ENCODE peak calls at places on chromosomes 1 and 21, in six cellular contexts. D is astrocyte; B is ELR; Q is activated CD8-positive, alpha-beta memory T cell treated with anti-CD3 and anti-CD28 coated beads for 1 hour; X is HEK293T; N is activated naive CD4-positive, alpha-beta T cell treated with anti-CD3 and anti-CD28 coated beads, Interleukin-2, amount 50 U/mL, for 72 hours. H is an unnamed sample.

GRCh38 chr1:58545591-58546519 is 671 bp downstream of the OMA1 start:
- DNase-seq in N (peak), Q (peak), B (peak), X (peak), D (peak), H (peak)

GRCh38 chr1:171990371-171990770 is 149.1 kb downstream of the DNM3 start:
- DNase-seq in N (no peak), X (no peak), Q (no peak), D (no peak), B (no peak), H (no peak)

GRCh38 chr21:31560479-31560878 is 99.0 kb upstream of the SOD1 start:
- DNase-seq in B (no peak), Q (no peak), D (no peak), X (no peak), N (no peak), H (no peak)

GRCh38 chr1:67535474-67535873 is 105.3 kb upstream of the SERBP1 start:
- DNase-seq in B (peak), N (peak), X (peak), D (peak), Q (no peak), H (no peak)

GRCh38 chr1:16189921-16190499 is 22.4 kb downstream of the ARHGEF19 start:
- DNase-seq in N (no peak), B (no peak), X (no peak), D (no peak), Q (no peak), H (no peak)

GRCh38 chr1:25544819-25545218 is 1.4 kb downstream of the LDLRAP1 start:
- DNase-seq in D (no peak), B (no peak), Q (no peak), X (no peak), N (no peak), H (peak)

GRCh38 chr1:57623039-57623790 is 199.4 kb upstream of the DAB1 start:
- DNase-seq in Q (no peak), N (no peak), B (no peak), D (no peak), X (peak), H (no peak)

GRCh38 chr1:16022393-16022792 is 557 bp downstream of the CLCNKA start:
- DNase-seq in N (no peak), B (no peak), X (no peak), Q (no peak), D (no peak), H (no peak)

GRCh38 chr1:43639990-43640794 is 9.8 kb upstream of the KDM4A start:
- DNase-seq in N (no peak), D (no peak), Q (no peak), B (no peak), X (no peak), H (peak)

GRCh38 chr1:231091853-231092301 is 51.8 kb upstream of the FAM89A start:
- DNase-seq in X (peak), B (peak), Q (peak), D (no peak), N (peak), H (no peak)

GRCh38 chr1:28130901-28131300 is 42.5 kb upstream of the EYA3 start:
- DNase-seq in D (no peak), B (no peak), Q (no peak), X (no peak), N (no peak), H (no peak)

GRCh38 chr1:98398649-98399048 is 262.9 kb upstream of the SNX7 start:
- DNase-seq in Q (no peak), B (peak), D (peak), X (no peak), N (no peak), H (no peak)

GRCh38 chr1:214882621-214883020 is 199.9 kb upstream of the KCNK2 start:
- DNase-seq in Q (no peak), D (no peak), B (no peak), X (no peak), N (no peak), H (no peak)

GRCh38 chr1:1539310-1540014 is 962 bp downstream of the TMEM240 start:
- DNase-seq in N (no peak), X (no peak), Q (no peak), B (peak), D (no peak), H (peak)

GRCh38 chr1:93661829-93662474 is 19.7 kb downstream of the BCAR3 start:
- DNase-seq in Q (no peak), N (no peak), X (no peak), B (peak), D (peak), H (no peak)

GRCh38 chr1:8472668-8473067 is 154.8 kb downstream of the SLC45A1 start:
- DNase-seq in Q (no peak), N (peak), X (no peak), B (no peak), D (no peak), H (no peak)

GRCh38 chr1:226973898-226974543 is 33.9 kb downstream of the COQ8A start:
- DNase-seq in N (no peak), B (no peak), Q (no peak), D (no peak), X (no peak), H (no peak)

GRCh38 chr1:189619682-189620332 is 857.9 kb downstream of the BRINP3 start:
- DNase-seq in N (no peak), B (peak), X (no peak), D (peak), Q (no peak), H (no peak)

GRCh38 chr1:160354388-160354985 is 11.3 kb downstream of the NCSTN start:
- DNase-seq in N (no peak), X (peak), Q (no peak), D (no peak), B (peak), H (no peak)

GRCh38 chr21:23837564-23837963 is 1769.7 kb downstream of the MRPL39 start:
- DNase-seq in B (no peak), N (no peak), Q (no peak), D (no peak), X (no peak), H (no peak)

GRCh38 chr21:36626791-36627190 is 72.1 kb upstream of the SIM2 start:
- DNase-seq in Q (no peak), B (peak), X (no peak), D (peak), N (no peak), H (no peak)

GRCh38 chr1:165144757-165145397 is 211.6 kb downstream of the LMX1A start:
- DNase-seq in N (peak), B (peak), Q (no peak), X (peak), D (peak), H (no peak)

H was measured in NCI-H510A.